ENCODE peak calls at places on chromosomes 4 and X, in four cellular contexts. Z is sciatic nerve, J is A549, C is HCT116. P is an unnamed sample.

GRCh38 chr4:155174668-155175067 is 33.8 kb upstream of the NPY2R start:
- DNase-seq in J (no peak), Z (no peak), C (no peak), P (no peak)

GRCh38 chr4:13833171-13833804 is 205.8 kb upstream of the BOD1L1 start:
- DNase-seq in J (no peak), C (no peak), Z (no peak), P (no peak)

GRCh38 chrX:20742106-20742505 is 475.4 kb upstream of the RPS6KA3 start:
- DNase-seq in C (no peak), Z (no peak), J (no peak), P (no peak)

GRCh38 chr4:120960868-120961267 is 38.3 kb upstream of the PRDM5 start:
- DNase-seq in J (no peak), Z (no peak), C (no peak), P (no peak)

GRCh38 chr4:5787311-5787710 is 76.3 kb downstream of the EVC start:
- DNase-seq in Z (no peak), J (no peak), C (no peak), P (no peak)

GRCh38 chr4:73721901-73722300 is 18.5 kb upstream of the CXCL8 start:
- DNase-seq in Z (no peak), C (no peak), J (no peak), P (no peak)

GRCh38 chr4:26632916-26633315 is 49.0 kb downstream of the TBC1D19 start:
- DNase-seq in J (no peak), Z (no peak), C (no peak), P (no peak)

GRCh38 chr4:93710847-93711430 is 117.6 kb upstream of the ATOH1 start:
- DNase-seq in Z (no peak), J (no peak), C (no peak), P (no peak)

GRCh38 chr4:176838611-176839411 is 46.1 kb upstream of the VEGFC start:
- DNase-seq in C (no peak), Z (no peak), J (peak; percentile 3), P (no peak)

GRCh38 chrX:71256051-71256450 is 2.1 kb upstream of the ZMYM3 start:
- DNase-seq in J (no peak), C (no peak), Z (no peak), P (no peak)

GRCh38 chrX:154013614-154014360 is 5.9 kb downstream of the IRAK1 start:
- DNase-seq in J (peak; percentile 64), Z (no peak), C (no peak), P (peak; percentile 77)

GRCh38 chr4:1765409-1766335 is 27.4 kb upstream of the FGFR3 start:
- DNase-seq in Z (no peak), C (no peak), J (peak; percentile 37), P (no peak)

GRCh38 chr4:138558886-138559285 is 316.7 kb upstream of the SLC7A11 start:
- DNase-seq in C (no peak), J (no peak), Z (no peak), P (no peak)

GRCh38 chr4:8315343-8316250 is 46.0 kb downstream of the HTRA3 start:
- DNase-seq in J (peak; percentile 60), C (peak; percentile 13), Z (peak; percentile 62), P (no peak)

GRCh38 chr4:105670684-105671083 is 37.8 kb downstream of the INTS12 start:
- DNase-seq in C (no peak), J (no peak), Z (no peak), P (no peak)

GRCh38 chr4:182671749-182672148 is 245.4 kb downstream of the DCTD start:
- DNase-seq in J (no peak), C (no peak), Z (no peak), P (no peak)

GRCh38 chr4:154854362-154854761 is 73.3 kb downstream of the RBM46 start:
- DNase-seq in J (no peak), Z (no peak), C (peak; percentile 16), P (no peak)